ENCODE peak calls at places on chromosomes 5 and 9, in seven cellular contexts. D is EL; A is SJSA1; M is body of pancreas; U is AG08396; Q is LHCN-M2; Y is naive thymus-derived CD8-positive, alpha-beta T cell. B is an unnamed sample.

GRCh38 chr5:69525490-69525889 is 32.9 kb downstream of the OCLN start:
- DNase-seq in D (no peak), A (no peak), M (no peak), U (no peak), Q (no peak), Y (no peak), B (no peak)

GRCh38 chr9:22037954-22038690 is 29.0 kb upstream of the CDKN2B start:
- DNase-seq in D (peak; percentile 43), A (no peak), M (no peak), U (no peak), Q (peak; percentile 62), Y (no peak), B (peak; percentile 40)

GRCh38 chr5:107669543-107670027 is 1.2 kb downstream of the EFNA5 start:
- DNase-seq in D (peak; percentile 38), A (no peak), M (peak; percentile 23), U (peak; percentile 13), Q (peak; percentile 36), Y (no peak), B (no peak)

GRCh38 chr5:93622240-93622885 is 39.3 kb downstream of the NR2F1 start:
- DNase-seq in D (peak; percentile 32), A (peak; percentile 17), M (no peak), U (peak; percentile 77), Q (peak; percentile 80), Y (peak; percentile 18), B (no peak)

GRCh38 chr9:134341306-134341705 is 15.1 kb downstream of the RXRA start:
- DNase-seq in D (no peak), A (no peak), M (peak; percentile 77), U (no peak), Q (no peak), Y (no peak), B (no peak)

GRCh38 chr9:121972501-121972981 is 120.6 kb downstream of the TTLL11 start:
- DNase-seq in D (peak; percentile 81), A (peak; percentile 53), M (peak; percentile 84), U (peak; percentile 48), Q (peak; percentile 84), Y (no peak), B (no peak)

GRCh38 chr9:18184034-18184800 is 289.7 kb upstream of the ADAMTSL1 start:
- DNase-seq in D (no peak), A (no peak), M (peak; percentile 16), U (no peak), Q (peak; percentile 7), Y (no peak), B (no peak)

GRCh38 chr9:93155716-93156474 is 21.8 kb upstream of the NINJ1 start:
- DNase-seq in D (no peak), A (no peak), M (no peak), U (no peak), Q (no peak), Y (no peak), B (no peak)

GRCh38 chr9:137311971-137312851 is 10.1 kb upstream of the NRARP start:
- DNase-seq in D (no peak), A (no peak), M (peak; percentile 86), U (peak; percentile 37), Q (no peak), Y (no peak), B (no peak)

GRCh38 chr9:116276651-116277121 is 123.1 kb downstream of the PAPPA start:
- DNase-seq in D (no peak), A (peak; percentile 35), M (no peak), U (no peak), Q (no peak), Y (no peak), B (no peak)

GRCh38 chr5:151663617-151664322 is 22.9 kb downstream of the SPARC start:
- DNase-seq in D (no peak), A (no peak), M (no peak), U (no peak), Q (no peak), Y (no peak), B (no peak)

GRCh38 chr5:6328173-6328572 is 50.2 kb downstream of the MED10 start:
- DNase-seq in D (peak; percentile 16), A (no peak), M (peak; percentile 21), U (no peak), Q (peak; percentile 1), Y (no peak), B (peak; percentile 6)

GRCh38 chr5:9188131-9188530 is 357.7 kb downstream of the SEMA5A start:
- DNase-seq in D (peak; percentile 87), A (peak; percentile 91), M (no peak), U (peak; percentile 51), Q (peak; percentile 87), Y (no peak), B (no peak)

GRCh38 chr5:158700997-158701391 is 398.7 kb downstream of the EBF1 start:
- DNase-seq in D (no peak), A (no peak), M (no peak), U (no peak), Q (no peak), Y (no peak), B (no peak)

GRCh38 chr5:149730620-149731331 is 666 bp downstream of the PPARGC1B start:
- DNase-seq in D (peak; percentile 43), A (peak; percentile 37), M (peak; percentile 27), U (peak; percentile 56), Q (no peak), Y (peak; percentile 57), B (peak; percentile 18)

GRCh38 chr5:28967848-28968247 is 1929.5 kb upstream of the CDH9 start:
- DNase-seq in D (no peak), A (no peak), M (no peak), U (no peak), Q (no peak), Y (no peak), B (no peak)

GRCh38 chr5:65927497-65928340 is 1.3 kb downstream of the ERBIN start:
- DNase-seq in D (peak; percentile 75), A (peak; percentile 64), M (no peak), U (peak; percentile 66), Q (peak; percentile 63), Y (peak; percentile 13), B (no peak)

GRCh38 chr5:92944903-92945629 is 636.0 kb downstream of the NR2F1-AS1 start:
- DNase-seq in D (peak; percentile 43), A (peak; percentile 33), M (no peak), U (peak; percentile 7), Q (peak; percentile 90), Y (no peak), B (no peak)

GRCh38 chr9:124105266-124105665 is 93.7 kb downstream of the LHX2 start:
- DNase-seq in D (no peak), A (no peak), M (no peak), U (no peak), Q (no peak), Y (no peak), B (no peak)

GRCh38 chr5:135308752-135309151 is 90.3 kb downstream of the MACROH2A1 start:
- DNase-seq in D (peak; percentile 93), A (peak; percentile 75), M (no peak), U (peak; percentile 67), Q (peak; percentile 62), Y (no peak), B (no peak)

GRCh38 chr9:98808411-98808815 is 943 bp downstream of the GALNT12 start:
- DNase-seq in D (no peak), A (no peak), M (peak; percentile 64), U (no peak), Q (no peak), Y (no peak), B (no peak)

GRCh38 chr9:113593682-113594281 is 130.3 kb downstream of the RGS3 start:
- DNase-seq in D (peak; percentile 99), A (peak; percentile 98), M (peak; percentile 87), U (peak; percentile 94), Q (peak; percentile 99), Y (no peak), B (no peak)

GRCh38 chr5:102754499-102755424 is at the start of gene PAM:
- DNase-seq in D (peak; percentile 88), A (peak; percentile 92), M (peak; percentile 74), U (peak; percentile 93), Q (peak; percentile 79), Y (peak; percentile 30), B (no peak)

GRCh38 chr9:136881691-136882108 is 4.6 kb upstream of the TRAF2 start:
- DNase-seq in D (no peak), A (no peak), M (no peak), U (peak; percentile 58), Q (no peak), Y (no peak), B (no peak)

GRCh38 chr5:146618434-146618833 is 102.4 kb upstream of the GPR151 start:
- DNase-seq in D (no peak), A (no peak), M (no peak), U (no peak), Q (no peak), Y (no peak), B (no peak)

GRCh38 chr5:142151436-142152382 is 43.1 kb downstream of the NDFIP1 start:
- DNase-seq in D (peak; percentile 73), A (peak; percentile 79), M (peak; percentile 40), U (peak; percentile 31), Q (peak; percentile 70), Y (peak; percentile 10), B (peak; percentile 89)

GRCh38 chr5:22372376-22372775 is 480.8 kb downstream of the CDH12 start:
- DNase-seq in D (no peak), A (peak; percentile 26), M (no peak), U (no peak), Q (no peak), Y (no peak), B (no peak)

GRCh38 chr9:125428060-125428481 is 166.4 kb downstream of the GAPVD1 start:
- DNase-seq in D (peak; percentile 24), A (no peak), M (no peak), U (peak; percentile 41), Q (no peak), Y (no peak), B (no peak)

GRCh38 chr9:137387034-137387890 is 35.7 kb downstream of the EXD3 start:
- DNase-seq in D (no peak), A (no peak), M (no peak), U (no peak), Q (no peak), Y (no peak), B (no peak)

GRCh38 chr5:138488481-138488945 is 23.2 kb downstream of the EGR1 start:
- DNase-seq in D (peak; percentile 76), A (no peak), M (no peak), U (no peak), Q (peak; percentile 59), Y (no peak), B (no peak)

GRCh38 chr9:94525396-94526035 is 29.4 kb upstream of the PCAT7 start:
- DNase-seq in D (no peak), A (no peak), M (no peak), U (no peak), Q (no peak), Y (no peak), B (no peak)

GRCh38 chr5:63697811-63698210 is 264.4 kb downstream of the HTR1A start:
- DNase-seq in D (no peak), A (peak; percentile 58), M (no peak), U (no peak), Q (no peak), Y (no peak), B (no peak)

GRCh38 chr9:91024841-91025240 is 223.2 kb downstream of the SYK start:
- DNase-seq in D (no peak), A (no peak), M (no peak), U (no peak), Q (no peak), Y (no peak), B (no peak)

GRCh38 chr9:78566948-78567675 is 270.2 kb downstream of the PSAT1 start:
- DNase-seq in D (peak; percentile 60), A (no peak), M (no peak), U (peak; percentile 17), Q (peak; percentile 81), Y (no peak), B (no peak)

GRCh38 chr5:56176155-56176798 is 56.9 kb downstream of the ANKRD55 start:
- DNase-seq in D (no peak), A (no peak), M (no peak), U (peak; percentile 38), Q (peak; percentile 13), Y (no peak), B (no peak)

GRCh38 chr5:90473321-90474234 is 993 bp downstream of the MBLAC2 start:
- DNase-seq in D (peak; percentile 33), A (no peak), M (peak; percentile 32), U (peak; percentile 39), Q (peak; percentile 12), Y (no peak), B (no peak)

GRCh38 chr9:133638711-133639110 is 2.5 kb downstream of the DBH start:
- DNase-seq in D (no peak), A (no peak), M (no peak), U (no peak), Q (no peak), Y (no peak), B (no peak)

GRCh38 chr9:120477534-120478001 is 102.4 kb downstream of the CDK5RAP2 start:
- DNase-seq in D (peak; percentile 74), A (peak; percentile 29), M (peak; percentile 56), U (peak; percentile 78), Q (peak; percentile 92), Y (no peak), B (no peak)